ENCODE peak calls at places on chromosomes 7 and 10, in ten cellular contexts. I, Q, N, X, D, A, V, S, B and O are unnamed samples.

GRCh38 chr7:44172352-44172751 is 16.9 kb downstream of the GCK start:
- DNase-seq in I (no peak), Q (no peak), V (no peak), A (no peak), B (no peak), D (no peak), N (peak; percentile 3), S (no peak), X (no peak), O (no peak)

GRCh38 chr7:145692237-145692950 is 424.2 kb upstream of the CNTNAP2 start:
- DNase-seq in I (no peak), S (no peak), B (no peak), N (no peak), V (no peak), X (no peak), A (no peak), D (no peak), Q (no peak), O (no peak)

GRCh38 chr10:75209325-75210192 is 1.0 kb upstream of the VDAC2 start:
- DNase-seq in N (peak; percentile 65), Q (peak; percentile 92), X (peak; percentile 81), I (peak; percentile 43), B (peak; percentile 79), D (peak; percentile 40), A (no peak), S (peak; percentile 79), V (no peak), O (peak; percentile 95)

GRCh38 chr10:110504111-110504735 is 6.5 kb downstream of the DUSP5 start:
- DNase-seq in B (peak; percentile 72), Q (peak; percentile 75), A (no peak), V (no peak), N (peak; percentile 64), I (no peak), X (peak; percentile 55), S (peak; percentile 41), D (peak; percentile 93), O (no peak)

GRCh38 chr10:34985823-34986222 is 104.3 kb downstream of the CUL2 start:
- DNase-seq in X (peak; percentile 18), B (no peak), V (no peak), N (no peak), S (no peak), A (no peak), I (no peak), Q (no peak), D (no peak), O (no peak)

GRCh38 chr7:50682079-50682478 is 100.6 kb downstream of the GRB10 start:
- DNase-seq in I (no peak), N (no peak), A (no peak), Q (peak; percentile 62), D (no peak), X (no peak), V (no peak), S (no peak), B (no peak), O (no peak)

GRCh38 chr7:91351374-91351773 is 87.1 kb downstream of the FZD1 start:
- DNase-seq in D (no peak), A (no peak), Q (no peak), V (no peak), B (no peak), N (no peak), S (no peak), X (no peak), I (no peak), O (no peak)

GRCh38 chr7:75555736-75556135 is 63.6 kb downstream of the SPDYE5 start:
- DNase-seq in V (no peak), S (no peak), A (no peak), D (no peak), I (no peak), X (no peak), N (no peak), Q (no peak), B (no peak), O (no peak)

GRCh38 chr7:103344453-103345149 is at the start of gene DNAJC2:
- DNase-seq in V (peak; percentile 90), D (peak; percentile 69), S (peak; percentile 85), N (peak; percentile 90), B (peak; percentile 92), A (peak; percentile 91), Q (peak; percentile 94), I (peak; percentile 82), X (peak; percentile 90), O (peak; percentile 95)

GRCh38 chr7:3482147-3482921 is 181.3 kb downstream of the SDK1 start:
- DNase-seq in B (no peak), N (no peak), X (peak; percentile 15), D (no peak), V (peak; percentile 18), S (no peak), A (peak; percentile 70), Q (no peak), I (no peak), O (no peak)

GRCh38 chr7:141430426-141431142 is 120.6 kb upstream of the AGK start:
- DNase-seq in D (no peak), X (no peak), I (no peak), S (no peak), N (no peak), V (no peak), Q (no peak), A (no peak), B (no peak), O (no peak)

GRCh38 chr10:52566471-52567246 is 205.9 kb downstream of the MBL2 start:
- DNase-seq in I (no peak), D (no peak), V (peak; percentile 35), S (no peak), Q (no peak), B (no peak), A (peak; percentile 58), N (no peak), X (no peak), O (no peak)

DNA sequence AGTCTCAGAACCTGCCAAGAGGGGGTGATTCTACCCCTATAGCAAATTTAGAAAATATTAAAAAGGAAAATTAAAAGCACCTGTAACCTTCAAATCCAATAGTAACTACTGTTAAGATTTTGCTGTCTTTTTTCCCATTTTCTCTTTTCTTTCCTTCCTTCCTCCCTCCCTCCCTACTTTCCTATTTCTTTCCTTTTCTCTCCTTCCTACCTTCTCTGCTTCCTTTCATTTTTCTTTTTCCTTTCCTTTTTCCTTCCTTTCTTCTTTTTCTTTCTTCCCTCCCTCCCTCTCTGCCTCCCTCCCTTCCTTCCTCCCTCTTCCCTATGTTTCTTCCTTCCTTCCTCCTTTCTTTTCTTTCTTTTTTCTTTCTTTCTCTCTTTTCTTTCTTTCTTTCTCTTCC is 120.2 kb upstream of the KCTD7 start:
- DNase-seq in V (no peak), D (no peak), B (no peak), X (no peak), Q (no peak), N (no peak), I (no peak), A (no peak), S (no peak), O (no peak)
- TF ChIP-seq POLR2AphosphoS5 in V (no peak), D (no peak), B (no peak), X (no peak), Q (no peak), N (no peak), I (no peak), A (no peak), S (no peak), O (no peak)

GRCh38 chr7:151057737-151057988 is at the start of gene CDK5:
- DNase-seq in B (no peak), S (no peak), X (no peak), I (no peak), N (no peak), Q (no peak), A (no peak), V (no peak), D (no peak), O (no peak)

GRCh38 chr7:151057989-151058765 is 480 bp upstream of the CDK5 start:
- DNase-seq in D (peak; percentile 95), A (peak; percentile 99), V (peak; percentile 99), S (peak; percentile 99), N (peak; percentile 100), Q (peak; percentile 100), I (peak; percentile 100), B (peak; percentile 100), X (peak; percentile 99), O (peak; percentile 100)

GRCh38 chr7:151058766-151059361 is 525 bp upstream of the SLC4A2 start:
- DNase-seq in I (no peak), Q (no peak), D (no peak), N (no peak), A (no peak), B (no peak), X (no peak), V (no peak), S (no peak), O (no peak)

GRCh38 chr7:151057038-151057736 is 510 bp downstream of the CDK5 start:
- DNase-seq in V (no peak), X (no peak), D (no peak), Q (peak; percentile 76), B (no peak), I (no peak), S (no peak), N (no peak), A (no peak), O (no peak)

GRCh38 chr7:151056286-151057037 is 1.2 kb downstream of the CDK5 start:
- DNase-seq in D (no peak), S (peak; percentile 45), Q (no peak), B (no peak), A (no peak), N (no peak), X (no peak), I (no peak), V (no peak), O (no peak)
- TF ChIP-seq CTCF in D (no peak), S (no peak), Q (no peak), B (no peak), A (no peak), N (no peak), X (no peak), I (no peak), V (no peak), O (no peak)

DNA sequence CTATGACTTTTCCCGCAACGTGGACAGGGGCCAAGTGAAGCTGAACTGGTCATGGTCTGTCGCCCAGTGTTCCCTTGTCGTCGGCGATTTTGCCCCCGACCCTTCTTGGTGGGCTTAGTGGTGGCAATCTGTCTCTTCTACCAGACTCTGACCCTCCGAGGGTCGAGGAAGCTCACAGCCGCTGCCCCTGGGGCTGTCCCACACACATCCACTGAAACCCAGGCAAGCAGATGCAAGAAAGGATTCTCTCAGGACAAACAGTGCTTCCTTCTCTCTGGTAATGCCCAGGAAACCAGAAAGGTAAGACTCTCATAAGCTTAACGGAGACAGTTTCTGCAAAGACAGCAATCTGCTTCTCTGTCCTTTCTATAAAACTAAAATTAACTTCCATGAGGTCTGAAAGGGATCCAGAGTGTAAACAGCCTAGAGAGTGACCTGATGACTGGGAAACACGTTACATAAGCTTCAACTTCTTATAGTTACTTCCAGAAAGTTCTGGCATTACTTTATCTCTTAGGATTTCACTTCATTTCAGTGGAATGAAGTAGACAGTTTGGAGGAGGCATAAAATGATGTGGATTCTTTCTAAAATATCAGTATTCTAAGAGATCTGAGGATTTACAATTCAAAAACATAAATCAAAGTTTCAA is 1.2 kb downstream of the CPED1 start:
- DNase-seq in D (no peak), S (no peak), V (no peak), Q (peak; percentile 70), N (no peak), I (no peak), X (no peak), B (no peak), A (no peak), O (no peak)
- TF ChIP-seq POLR2AphosphoS5 in D (no peak), S (no peak), V (no peak), Q (no peak), N (no peak), I (peak; percentile 66), X (no peak), B (no peak), A (no peak), O (no peak)

DNA sequence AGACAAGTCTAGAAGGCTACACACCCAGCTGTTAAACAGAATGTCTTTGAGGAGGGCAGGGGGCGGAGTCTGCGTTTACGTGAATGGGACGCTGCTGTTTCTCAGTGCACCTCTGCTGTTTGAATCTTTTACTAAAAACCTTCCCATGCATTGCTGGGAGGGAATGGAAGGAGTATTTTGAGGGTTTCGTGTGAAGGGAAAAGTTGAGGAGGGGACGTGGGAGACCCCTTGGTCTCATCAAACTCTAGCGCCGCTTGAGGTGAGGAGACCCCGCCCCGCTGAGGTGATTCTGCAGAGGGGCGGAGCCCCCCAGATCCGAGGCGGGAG is 474 bp upstream of the VCL start:
- DNase-seq in A (peak; percentile 88), B (peak; percentile 70), X (peak; percentile 87), S (no peak), D (no peak), Q (no peak), I (no peak), N (no peak), V (no peak), O (peak; percentile 95)
- TF ChIP-seq CTCF in A (no peak), B (no peak), X (no peak), S (no peak), D (no peak), Q (no peak), I (no peak), N (no peak), V (no peak), O (no peak)